ENCODE peak calls at places on chromosomes 3 and 15, in six cellular contexts. One of them, this sample, is unnamed.

GRCh38 chr3:143617050-143617449 is 231.2 kb downstream of the SLC9A9 start:
- DNase-seq in heart right ventricle: no peak
- DNase-seq in PC-3: no peak
- DNase-seq in AG04450: no peak
- DNase-seq in HepG2: no peak
- DNase-seq in mucosa of descending colon: no peak
- DNase-seq in this sample: no peak

GRCh38 chr3:143445118-143445517 is 325.5 kb downstream of the CHST2 start:
- DNase-seq in HepG2: no peak
- DNase-seq in PC-3: peak
- DNase-seq in AG04450: no peak
- DNase-seq in mucosa of descending colon: no peak
- DNase-seq in heart right ventricle: no peak
- DNase-seq in this sample: no peak

GRCh38 chr3:65142476-65142875 is 454.7 kb upstream of the ADAMTS9 start:
- DNase-seq in PC-3: no peak
- DNase-seq in heart right ventricle: no peak
- DNase-seq in HepG2: no peak
- DNase-seq in mucosa of descending colon: no peak
- DNase-seq in AG04450: no peak
- DNase-seq in this sample: no peak

GRCh38 chr3:160098261-160098908 is 109.8 kb downstream of the IL12A start:
- DNase-seq in HepG2: no peak
- DNase-seq in AG04450: no peak
- DNase-seq in PC-3: no peak
- DNase-seq in heart right ventricle: no peak
- DNase-seq in mucosa of descending colon: no peak
- DNase-seq in this sample: peak

GRCh38 chr3:15983232-15983631 is 185.5 kb upstream of the ANKRD28 start:
- DNase-seq in heart right ventricle: no peak
- DNase-seq in AG04450: peak
- DNase-seq in HepG2: no peak
- DNase-seq in mucosa of descending colon: no peak
- DNase-seq in PC-3: peak
- DNase-seq in this sample: no peak

GRCh38 chr3:179304605-179305004 is 18.2 kb upstream of the ZNF639 start:
- DNase-seq in AG04450: no peak
- DNase-seq in mucosa of descending colon: no peak
- DNase-seq in HepG2: no peak
- DNase-seq in heart right ventricle: no peak
- DNase-seq in PC-3: no peak
- DNase-seq in this sample: no peak

GRCh38 chr3:141307351-141308059 is 60.8 kb upstream of the ZBTB38 start:
- DNase-seq in AG04450: no peak
- DNase-seq in heart right ventricle: no peak
- DNase-seq in HepG2: no peak
- DNase-seq in PC-3: no peak
- DNase-seq in mucosa of descending colon: no peak
- DNase-seq in this sample: no peak

GRCh38 chr3:107848516-107848915 is 242.3 kb downstream of the CD47 start:
- DNase-seq in heart right ventricle: no peak
- DNase-seq in PC-3: no peak
- DNase-seq in AG04450: no peak
- DNase-seq in mucosa of descending colon: no peak
- DNase-seq in HepG2: no peak
- DNase-seq in this sample: no peak

GRCh38 chr3:29140706-29141105 is 140.2 kb upstream of the RBMS3 start:
- DNase-seq in mucosa of descending colon: no peak
- DNase-seq in AG04450: no peak
- DNase-seq in HepG2: no peak
- DNase-seq in PC-3: no peak
- DNase-seq in heart right ventricle: no peak
- DNase-seq in this sample: no peak

GRCh38 chr15:95948371-95948770 is 382.1 kb upstream of the NR2F2 start:
- DNase-seq in HepG2: no peak
- DNase-seq in heart right ventricle: no peak
- DNase-seq in PC-3: no peak
- DNase-seq in mucosa of descending colon: no peak
- DNase-seq in AG04450: no peak
- DNase-seq in this sample: no peak

GRCh38 chr3:104887069-104887468 is 479.6 kb upstream of the ALCAM start:
- DNase-seq in AG04450: no peak
- DNase-seq in HepG2: no peak
- DNase-seq in heart right ventricle: no peak
- DNase-seq in PC-3: peak
- DNase-seq in mucosa of descending colon: no peak
- DNase-seq in this sample: no peak

GRCh38 chr3:156382458-156383346 is 172.2 kb downstream of the SSR3 start:
- DNase-seq in HepG2: peak
- DNase-seq in mucosa of descending colon: peak
- DNase-seq in heart right ventricle: no peak
- DNase-seq in PC-3: peak
- DNase-seq in AG04450: no peak
- DNase-seq in this sample: no peak

GRCh38 chr3:45182915-45183881 is 37.0 kb upstream of the CDCP1 start:
- DNase-seq in HepG2: peak
- DNase-seq in mucosa of descending colon: peak
- DNase-seq in AG04450: no peak
- DNase-seq in heart right ventricle: no peak
- DNase-seq in PC-3: peak
- DNase-seq in this sample: peak

GRCh38 chr3:16724487-16724886 is 119.3 kb upstream of the DAZL start:
- DNase-seq in heart right ventricle: no peak
- DNase-seq in AG04450: no peak
- DNase-seq in mucosa of descending colon: no peak
- DNase-seq in HepG2: no peak
- DNase-seq in PC-3: no peak
- DNase-seq in this sample: no peak

GRCh38 chr15:68464451-68465090 is 32.6 kb upstream of the ITGA11 start:
- DNase-seq in heart right ventricle: no peak
- DNase-seq in mucosa of descending colon: no peak
- DNase-seq in AG04450: no peak
- DNase-seq in PC-3: no peak
- DNase-seq in HepG2: no peak
- DNase-seq in this sample: no peak

GRCh38 chr15:44798815-44799214 is 62.5 kb downstream of the TRIM69 start:
- DNase-seq in mucosa of descending colon: no peak
- DNase-seq in HepG2: peak
- DNase-seq in heart right ventricle: no peak
- DNase-seq in PC-3: peak
- DNase-seq in AG04450: no peak
- DNase-seq in this sample: no peak

GRCh38 chr3:45236964-45237363 is 10.9 kb upstream of the TMEM158 start:
- DNase-seq in mucosa of descending colon: no peak
- DNase-seq in HepG2: no peak
- DNase-seq in AG04450: no peak
- DNase-seq in PC-3: no peak
- DNase-seq in heart right ventricle: no peak
- DNase-seq in this sample: no peak

GRCh38 chr15:92845109-92845508 is 55.0 kb upstream of the CHD2 start:
- DNase-seq in heart right ventricle: no peak
- DNase-seq in mucosa of descending colon: no peak
- DNase-seq in PC-3: peak
- DNase-seq in AG04450: no peak
- DNase-seq in HepG2: peak
- DNase-seq in this sample: no peak

GRCh38 chr3:99128740-99129505 is 227.4 kb upstream of the DCBLD2 start:
- DNase-seq in PC-3: peak
- DNase-seq in heart right ventricle: no peak
- DNase-seq in HepG2: no peak
- DNase-seq in mucosa of descending colon: no peak
- DNase-seq in AG04450: peak
- DNase-seq in this sample: no peak

GRCh38 chr15:94131875-94132274 is 99.5 kb upstream of the MCTP2 start:
- DNase-seq in mucosa of descending colon: no peak
- DNase-seq in heart right ventricle: no peak
- DNase-seq in HepG2: no peak
- DNase-seq in PC-3: no peak
- DNase-seq in AG04450: no peak
- DNase-seq in this sample: no peak
- TF ChIP-seq CTCF in mucosa of descending colon: no peak
- TF ChIP-seq CTCF in heart right ventricle: no peak
- TF ChIP-seq CTCF in HepG2: no peak
- TF ChIP-seq CTCF in PC-3: peak
- TF ChIP-seq CTCF in AG04450: no peak
- TF ChIP-seq CTCF in this sample: no peak

DNA sequence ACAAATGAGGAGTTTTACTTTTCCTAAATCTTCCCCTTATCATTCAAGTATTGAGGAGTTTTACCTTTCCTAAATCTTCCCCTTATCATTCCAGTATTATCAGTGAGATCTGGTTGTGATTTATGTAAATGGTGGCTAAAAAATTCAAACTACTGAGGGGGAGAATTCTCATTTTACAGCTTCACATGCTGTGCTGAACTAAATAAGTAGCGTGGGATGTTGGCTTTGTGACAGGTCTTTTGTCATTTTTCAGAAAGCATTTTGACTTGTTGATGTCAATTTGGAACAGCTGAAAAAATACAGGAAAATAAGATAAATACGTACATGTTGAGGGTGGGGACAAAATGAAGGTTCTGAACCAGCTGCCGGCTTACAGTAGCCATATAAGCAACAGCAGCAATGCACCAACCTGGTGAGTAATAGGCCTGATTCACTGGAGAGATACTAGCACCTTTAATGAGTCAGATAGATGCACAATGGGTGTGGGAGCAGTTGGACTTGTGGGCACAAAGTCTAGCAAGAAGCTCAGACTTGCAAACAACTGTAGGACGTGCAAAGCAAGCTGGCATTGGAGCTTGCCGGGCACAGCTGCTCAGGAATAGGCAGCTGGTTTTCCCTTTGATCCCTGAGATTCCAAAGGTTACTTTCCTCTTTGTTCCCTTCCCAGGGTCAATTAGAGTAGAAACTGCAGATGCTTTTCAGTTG is 12.8 kb downstream of the B3GNT5 start:
- DNase-seq in HepG2: peak
- DNase-seq in PC-3: peak
- DNase-seq in AG04450: peak
- DNase-seq in heart right ventricle: no peak
- DNase-seq in mucosa of descending colon: peak
- DNase-seq in this sample: no peak
- H3K4me3 ChIP-seq in HepG2: no peak
- H3K4me3 ChIP-seq in PC-3: peak
- H3K4me3 ChIP-seq in AG04450: no peak
- H3K4me3 ChIP-seq in heart right ventricle: no peak
- H3K4me3 ChIP-seq in mucosa of descending colon: no peak
- H3K4me3 ChIP-seq in this sample: no peak

GRCh38 chr3:138047596-138048195 is 37.7 kb downstream of the CLDN18 start:
- DNase-seq in heart right ventricle: no peak
- DNase-seq in HepG2: no peak
- DNase-seq in AG04450: no peak
- DNase-seq in PC-3: no peak
- DNase-seq in mucosa of descending colon: no peak
- DNase-seq in this sample: no peak

GRCh38 chr3:138051946-138052802 is 42.2 kb downstream of the CLDN18 start:
- DNase-seq in AG04450: peak
- DNase-seq in HepG2: peak
- DNase-seq in heart right ventricle: peak
- DNase-seq in PC-3: peak
- DNase-seq in mucosa of descending colon: peak
- DNase-seq in this sample: peak

GRCh38 chr3:138046955-138047354 is 37.0 kb downstream of the CLDN18 start:
- DNase-seq in AG04450: no peak
- DNase-seq in mucosa of descending colon: no peak
- DNase-seq in PC-3: peak
- DNase-seq in HepG2: no peak
- DNase-seq in heart right ventricle: no peak
- DNase-seq in this sample: no peak

GRCh38 chr3:138046084-138046483 is 36.1 kb downstream of the CLDN18 start:
- DNase-seq in mucosa of descending colon: no peak
- DNase-seq in PC-3: no peak
- DNase-seq in heart right ventricle: no peak
- DNase-seq in HepG2: no peak
- DNase-seq in AG04450: no peak
- DNase-seq in this sample: no peak

DNA sequence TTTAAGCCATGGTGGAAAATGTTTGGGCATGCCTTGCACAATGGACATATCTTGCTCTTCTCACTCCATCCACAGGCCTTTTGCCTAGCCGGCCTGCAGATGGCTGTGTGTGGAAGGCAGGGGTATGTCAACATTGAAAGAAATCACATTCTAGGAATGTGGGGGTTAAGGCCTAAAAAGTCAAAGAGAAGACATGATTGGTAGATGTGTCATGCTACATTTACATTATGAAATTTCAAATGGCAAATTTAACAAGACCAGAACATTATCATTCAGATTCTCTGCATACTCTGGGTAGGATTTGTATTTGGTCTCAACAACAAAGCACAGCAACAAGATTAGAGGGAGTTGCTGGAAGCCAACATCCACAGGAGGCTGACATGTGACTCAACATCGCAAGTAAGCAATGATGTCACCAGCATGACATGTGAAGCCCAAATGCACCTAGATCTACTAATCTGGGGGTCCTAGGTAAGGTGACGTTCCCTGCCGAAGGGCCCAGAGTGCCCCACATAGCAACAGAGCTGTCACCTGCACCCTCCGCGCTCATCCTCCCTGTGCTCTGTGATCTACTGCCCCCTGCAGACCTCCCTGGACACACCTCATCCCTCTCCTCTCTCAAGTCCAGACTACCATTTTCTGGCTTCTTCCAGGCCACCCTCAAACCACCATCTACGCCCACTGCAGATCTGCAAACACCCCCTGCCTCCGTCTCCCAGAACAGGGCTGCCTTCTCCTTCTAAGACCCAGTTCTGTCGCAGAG is 39.4 kb downstream of the CLDN18 start:
- DNase-seq in AG04450: peak
- DNase-seq in heart right ventricle: no peak
- DNase-seq in mucosa of descending colon: no peak
- DNase-seq in PC-3: no peak
- DNase-seq in HepG2: no peak
- DNase-seq in this sample: no peak
- TF ChIP-seq CTCF in AG04450: peak
- TF ChIP-seq CTCF in heart right ventricle: peak
- TF ChIP-seq CTCF in mucosa of descending colon: no peak
- TF ChIP-seq CTCF in PC-3: no peak
- TF ChIP-seq CTCF in HepG2: peak
- TF ChIP-seq CTCF in this sample: no peak

DNA sequence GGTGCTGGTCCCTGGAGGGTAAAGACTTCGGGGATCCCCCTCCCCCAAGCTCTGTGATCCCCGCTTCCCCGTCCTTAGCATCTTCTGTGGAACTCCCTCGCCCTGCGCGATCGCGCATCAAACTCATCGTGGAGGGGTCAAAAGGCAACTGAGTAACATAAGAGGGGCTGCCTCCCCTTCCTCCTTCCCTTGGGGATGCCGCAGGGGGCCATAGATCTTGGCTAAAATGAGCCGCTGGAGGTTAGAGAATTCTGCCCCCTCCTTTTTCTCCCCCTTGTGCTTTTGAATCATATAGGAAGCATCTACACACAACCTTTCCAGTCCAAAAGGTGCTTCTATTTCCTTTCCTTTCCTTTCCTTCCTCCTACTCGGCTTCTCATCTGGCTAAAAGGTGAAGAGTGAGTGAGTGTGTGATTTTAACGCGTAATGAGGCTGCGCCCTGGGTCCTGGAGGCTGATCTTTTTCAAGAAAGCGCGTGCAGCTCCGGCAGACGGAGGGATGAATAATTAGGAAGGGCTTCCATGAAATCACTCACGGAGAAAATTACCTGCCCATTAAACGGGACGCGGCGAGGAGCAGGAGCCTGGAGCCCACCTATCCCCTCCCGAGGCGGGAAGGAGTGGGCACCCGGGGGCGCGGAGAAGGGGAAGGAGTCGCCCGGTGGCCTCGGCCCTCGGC is 832 bp upstream of the ROBO2 start:
- DNase-seq in HepG2: no peak
- DNase-seq in AG04450: no peak
- DNase-seq in heart right ventricle: no peak
- DNase-seq in mucosa of descending colon: no peak
- DNase-seq in PC-3: no peak
- DNase-seq in this sample: no peak
- H3K4me3 ChIP-seq in HepG2: no peak
- H3K4me3 ChIP-seq in AG04450: peak
- H3K4me3 ChIP-seq in heart right ventricle: peak
- H3K4me3 ChIP-seq in mucosa of descending colon: no peak
- H3K4me3 ChIP-seq in PC-3: peak
- H3K4me3 ChIP-seq in this sample: no peak

This sample was measured in lung.